ENCODE peak calls at places on chromosomes 3 and 15, in eight cellular contexts. M, V, E, Y, F, Z, H and T are unnamed samples.

GRCh38 chr3:134874737-134875413 is 79.8 kb downstream of the EPHB1 start:
- DNase-seq in M (no peak), H (no peak), E (no peak), V (no peak), F (no peak), Z (no peak), Y (peak; percentile 2), T (no peak)

GRCh38 chr15:71804226-71804625 is 6.1 kb upstream of the NR2E3 start:
- DNase-seq in Z (no peak), F (no peak), H (no peak), M (no peak), V (no peak), E (no peak), Y (no peak), T (no peak)

GRCh38 chr3:63912768-63913588 is 795 bp upstream of the SCAANT1 start:
- DNase-seq in H (peak; percentile 78), V (peak; percentile 85), M (peak; percentile 92), Z (peak; percentile 82), F (peak; percentile 70), Y (peak; percentile 76), E (no peak), T (peak; percentile 66)

GRCh38 chr3:45198264-45199260 is 27.5 kb downstream of the TMEM158 start:
- DNase-seq in E (no peak), V (no peak), Z (no peak), H (peak; percentile 41), Y (peak; percentile 86), M (no peak), F (no peak), T (no peak)

GRCh38 chr3:126982125-126982521 is 792 bp upstream of the PLXNA1 start:
- DNase-seq in E (no peak), F (peak; percentile 60), Y (peak; percentile 33), H (peak; percentile 27), Z (no peak), M (no peak), V (peak; percentile 34), T (no peak)

GRCh38 chr3:64377942-64378341 is 152.7 kb upstream of the PRICKLE2 start:
- DNase-seq in E (no peak), Y (no peak), H (no peak), M (no peak), V (no peak), Z (no peak), F (no peak), T (no peak)

GRCh38 chr15:29074045-29074444 is 188.3 kb downstream of the APBA2 start:
- DNase-seq in V (no peak), H (peak; percentile 12), M (no peak), Z (no peak), Y (peak; percentile 19), E (no peak), F (no peak), T (no peak)

GRCh38 chr3:170942011-170942410 is 33.6 kb upstream of the EIF5A2 start:
- DNase-seq in H (no peak), E (no peak), Y (no peak), M (no peak), F (no peak), Z (no peak), V (no peak), T (no peak)

GRCh38 chr3:143217283-143217682 is 97.7 kb downstream of the CHST2 start:
- DNase-seq in V (no peak), H (no peak), M (no peak), Y (no peak), F (no peak), E (no peak), Z (no peak), T (no peak)

GRCh38 chr15:78629031-78629715 is 8.4 kb upstream of the CHRNA3 start:
- DNase-seq in H (no peak), M (no peak), Z (no peak), Y (no peak), F (no peak), E (no peak), V (no peak), T (no peak)

GRCh38 chr3:69823710-69824109 is 84.4 kb downstream of the MITF start:
- DNase-seq in Z (no peak), Y (peak; percentile 12), M (no peak), F (no peak), V (no peak), H (peak; percentile 53), E (no peak), T (no peak)

GRCh38 chr15:38662805-38663204 is 98.2 kb upstream of the RASGRP1 start:
- DNase-seq in F (no peak), M (no peak), Z (no peak), V (no peak), H (no peak), E (no peak), Y (no peak), T (no peak)

GRCh38 chr3:168141405-168141993 is 45.8 kb upstream of the GOLIM4 start:
- DNase-seq in E (no peak), M (no peak), V (no peak), F (no peak), H (no peak), Z (no peak), Y (no peak), T (no peak)

GRCh38 chr3:99920530-99921376 is 103.1 kb downstream of the CMSS1 start:
- DNase-seq in E (no peak), V (peak; percentile 84), Y (no peak), M (peak; percentile 86), Z (peak; percentile 59), F (peak; percentile 58), H (peak; percentile 76), T (peak; percentile 61)

GRCh38 chr3:114092151-114093000 is 35.8 kb downstream of the QTRT2 start:
- DNase-seq in Z (no peak), H (no peak), F (no peak), M (no peak), E (no peak), Y (peak; percentile 60), V (no peak), T (no peak)

GRCh38 chr15:99911824-99912223 is 178.6 kb upstream of the LYSMD4 start:
- DNase-seq in M (no peak), H (no peak), F (no peak), Z (no peak), V (no peak), E (no peak), Y (no peak), T (no peak)

GRCh38 chr3:104578558-104578957 is 788.2 kb upstream of the ALCAM start:
- DNase-seq in F (no peak), V (no peak), H (no peak), E (no peak), Y (no peak), Z (no peak), M (no peak), T (no peak)

GRCh38 chr3:104575631-104576030 is 791.1 kb upstream of the ALCAM start:
- DNase-seq in Z (no peak), F (no peak), M (no peak), E (no peak), Y (no peak), V (no peak), H (no peak), T (no peak)
- H3K9me3 ChIP-seq in Z (peaks cover 17% of the 10 kb centered on the region), F (peaks cover 38% of the 10 kb centered on the region), M (peaks cover 8% of the 10 kb centered on the region), E (peaks cover 13% of the 10 kb centered on the region), Y (peaks cover 19% of the 10 kb centered on the region), V (no peaks in the 10 kb centered on the region), H (peaks cover 21% of the 10 kb centered on the region), T (no peaks in the 10 kb centered on the region)

GRCh38 chr15:75371901-75372688 is 3.7 kb upstream of the MAN2C1 start:
- DNase-seq in Y (no peak), H (no peak), Z (no peak), M (no peak), E (no peak), F (no peak), V (no peak), T (no peak)

GRCh38 chr15:75368689-75369239 is 357 bp upstream of the MAN2C1 start:
- DNase-seq in Y (peak; percentile 10), H (peak; percentile 17), Z (no peak), E (no peak), V (no peak), F (no peak), M (no peak), T (no peak)

GRCh38 chr15:75367913-75368688 is at the start of gene MAN2C1:
- DNase-seq in Y (peak; percentile 92), H (peak; percentile 94), Z (peak; percentile 99), F (peak; percentile 96), M (peak; percentile 98), E (peak; percentile 99), V (peak; percentile 98), T (peak; percentile 92)

GRCh38 chr15:75371486-75371885 is 3.1 kb upstream of the MAN2C1 start:
- DNase-seq in V (no peak), Z (no peak), Y (no peak), E (no peak), M (no peak), H (no peak), F (no peak), T (no peak)

GRCh38 chr15:75369897-75370581 is 1.6 kb upstream of the MAN2C1 start:
- DNase-seq in Y (no peak), E (no peak), V (no peak), M (no peak), Z (no peak), F (no peak), H (no peak), T (no peak)
- H3K4me3 ChIP-seq in Y (no peak overlapping the region), E (no peak overlapping the region), V (no peak overlapping the region), M (no peak overlapping the region), Z (no peak overlapping the region), F (no peak overlapping the region), H (no peak overlapping the region), T (no peak overlapping the region)

DNA sequence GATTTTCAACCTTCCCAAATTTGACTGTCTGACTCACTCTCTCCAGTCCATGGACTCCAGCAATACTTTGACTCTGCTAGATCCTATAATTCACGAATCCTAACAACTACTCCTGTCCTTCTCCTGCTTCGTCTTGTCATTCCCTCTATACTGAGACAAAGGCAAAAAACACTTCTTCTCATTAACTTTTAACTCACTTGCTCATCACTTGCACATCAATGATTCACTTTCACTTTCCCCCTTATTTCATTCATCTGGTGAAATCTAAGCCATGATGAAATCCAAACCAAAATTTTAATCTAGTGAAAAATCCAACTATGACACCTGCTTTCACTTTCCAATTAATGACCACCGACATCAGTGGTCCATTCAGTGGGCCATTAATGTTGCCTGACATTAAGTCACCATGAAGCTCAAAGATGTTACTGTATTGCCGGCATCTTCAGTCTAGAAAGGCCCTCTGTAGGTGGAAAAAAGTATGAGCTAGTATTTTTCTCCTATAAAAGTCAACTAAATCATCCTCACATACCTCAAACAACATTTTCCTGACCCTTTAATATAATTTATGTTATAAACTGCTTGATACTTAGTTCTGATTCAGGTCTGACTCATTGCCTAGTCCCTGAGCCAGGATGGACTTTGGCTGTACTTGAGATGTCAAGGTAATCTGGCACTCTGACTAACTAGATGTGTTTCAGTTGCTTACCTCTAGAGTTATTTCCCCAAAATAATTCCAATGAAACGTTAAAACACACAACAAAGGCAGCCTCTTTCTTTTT is 158.6 kb downstream of the CNTN6 start:
- DNase-seq in M (no peak), E (no peak), F (no peak), V (no peak), Y (peak; percentile 27), H (no peak), Z (no peak), T (no peak)
- TF ChIP-seq CTCF in M (no peak), E (no peak), F (no peak), V (no peak), Y (no peak), H (no peak), Z (no peak), T (no peak)

DNA sequence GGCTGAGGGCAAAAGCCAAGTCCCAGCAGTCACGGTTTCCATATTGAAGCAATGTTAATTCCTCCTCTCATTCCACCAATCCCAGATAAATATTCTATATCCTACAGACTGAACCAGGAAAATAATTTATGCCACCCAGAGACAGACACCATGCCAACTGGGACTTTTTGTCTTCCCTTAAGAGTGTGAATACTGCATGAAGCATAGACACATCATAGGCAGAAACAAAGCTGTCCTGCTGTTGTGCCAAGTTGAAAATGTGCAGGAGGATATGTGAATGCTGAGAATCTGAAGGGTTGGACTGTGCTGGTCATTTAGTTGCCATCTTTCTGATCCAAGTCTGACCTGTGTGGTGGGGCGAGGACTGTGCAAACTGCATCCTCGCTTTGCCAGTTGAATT is 37.7 kb downstream of the RFTN1 start:
- DNase-seq in V (no peak), F (no peak), Z (no peak), E (no peak), H (no peak), M (no peak), Y (no peak), T (no peak)
- H3K9me3 ChIP-seq in V (no peaks in the 10 kb centered on the region), F (peaks cover 5% of the 10 kb centered on the region), Z (no peaks in the 10 kb centered on the region), E (no peaks in the 10 kb centered on the region), H (no peaks in the 10 kb centered on the region), M (no peaks in the 10 kb centered on the region), Y (no peaks in the 10 kb centered on the region), T (no peaks in the 10 kb centered on the region)